ENCODE peak calls at places on chromosomes 16 and 17, in seven cellular contexts. J, K, P, F, R, O and M are unnamed samples.

GRCh38 chr16:87924041-87924851 is 12.1 kb downstream of the CA5A start:
- DNase-seq in P (no peak), K (no peak), O (no peak), J (no peak), R (no peak), F (peak; percentile 68), M (no peak)

GRCh38 chr16:12311887-12312286 is 335.4 kb downstream of the SNX29 start:
- DNase-seq in R (no peak), J (no peak), O (no peak), P (no peak), K (no peak), F (no peak), M (no peak)

GRCh38 chr17:4790705-4791088 is 1.9 kb downstream of the GLTPD2 start:
- DNase-seq in K (no peak), P (no peak), J (no peak), R (no peak), F (no peak), O (no peak), M (no peak)

GRCh38 chr16:88650749-88651275 is at the start of gene CYBA:
- DNase-seq in R (peak; percentile 83), K (peak; percentile 22), P (peak; percentile 81), O (peak; percentile 81), J (peak; percentile 91), F (peak; percentile 99), M (peak; percentile 60)

GRCh38 chr17:13594762-13595697 is 6.7 kb downstream of the HS3ST3A1 start:
- DNase-seq in F (peak; percentile 32), K (peak; percentile 89), J (peak; percentile 83), R (peak; percentile 66), O (peak; percentile 67), P (peak; percentile 84), M (peak; percentile 36)

GRCh38 chr17:12982224-12982623 is 35.6 kb downstream of the ELAC2 start:
- DNase-seq in F (no peak), K (no peak), R (peak; percentile 12), P (no peak), O (no peak), J (no peak), M (peak; percentile 8)

GRCh38 chr17:15660077-15660476 is 24.0 kb downstream of the TRIM16 start:
- DNase-seq in F (no peak), J (no peak), R (no peak), P (no peak), K (no peak), O (no peak), M (no peak)

GRCh38 chr17:50259484-50260324 is 14.6 kb upstream of the TMEM92 start:
- DNase-seq in J (no peak), P (no peak), K (no peak), R (no peak), F (peak; percentile 16), O (no peak), M (no peak)

GRCh38 chr16:50692999-50693781 is at the start of gene NOD2:
- DNase-seq in J (peak; percentile 41), R (peak; percentile 31), O (no peak), K (no peak), P (no peak), F (peak; percentile 71), M (no peak)

GRCh38 chr17:78377858-78378224 is 608 bp upstream of the PGS1 start:
- DNase-seq in P (no peak), K (no peak), F (no peak), R (no peak), O (no peak), J (no peak), M (no peak)

GRCh38 chr16:22184615-22184968 is 21.5 kb upstream of the EEF2K start:
- DNase-seq in R (no peak), K (no peak), F (no peak), O (no peak), J (no peak), P (no peak), M (no peak)

GRCh38 chr17:59292174-59292523 is 39.3 kb upstream of the YPEL2 start:
- DNase-seq in R (no peak), K (no peak), J (no peak), P (no peak), O (no peak), F (no peak), M (no peak)

GRCh38 chr17:19533718-19534561 is at the start of gene SLC47A1:
- DNase-seq in F (peak; percentile 63), R (no peak), P (no peak), J (peak; percentile 33), K (no peak), O (no peak), M (no peak)

GRCh38 chr16:81752225-81752875 is 26.7 kb upstream of the PLCG2 start:
- DNase-seq in R (no peak), P (no peak), J (no peak), F (peak; percentile 59), O (no peak), K (no peak), M (peak; percentile 83)

GRCh38 chr17:12256380-12256995 is 235.8 kb downstream of the MAP2K4 start:
- DNase-seq in R (no peak), P (no peak), F (peak; percentile 10), J (peak; percentile 6), K (peak; percentile 81), O (no peak), M (peak; percentile 21)

GRCh38 chr17:60161598-60162330 is 12.0 kb downstream of the CA4 start:
- DNase-seq in R (no peak), O (no peak), P (no peak), K (no peak), J (no peak), F (no peak), M (no peak)

GRCh38 chr17:973053-973452 is 6.5 kb downstream of the NXN start:
- DNase-seq in J (no peak), F (no peak), O (no peak), K (no peak), R (no peak), P (no peak), M (no peak)

GRCh38 chr16:76963614-76964315 is 227.2 kb upstream of the MON1B start:
- DNase-seq in J (no peak), P (no peak), O (no peak), K (no peak), F (no peak), R (no peak), M (peak; percentile 27)

GRCh38 chr16:15427648-15428239 is 6.6 kb upstream of the BMERB1 start:
- DNase-seq in R (peak; percentile 24), O (peak; percentile 44), J (peak; percentile 71), P (peak; percentile 40), F (peak; percentile 25), K (peak; percentile 84), M (peak; percentile 12)

GRCh38 chr17:30238387-30239088 is 3.0 kb upstream of the SLC6A4 start:
- DNase-seq in J (no peak), P (no peak), R (no peak), K (no peak), F (no peak), O (no peak), M (no peak)

GRCh38 chr17:76541739-76542450 is 2.1 kb downstream of the PRCD start:
- DNase-seq in F (no peak), K (no peak), J (no peak), O (no peak), R (no peak), P (no peak), M (no peak)

GRCh38 chr16:66474750-66475199 is 47.7 kb downstream of the BEAN1 start:
- DNase-seq in R (peak; percentile 47), P (peak; percentile 63), K (no peak), J (peak; percentile 48), O (peak; percentile 40), F (peak; percentile 73), M (peak; percentile 24)

GRCh38 chr17:3911271-3912053 is 4.8 kb downstream of the P2RX1 start:
- DNase-seq in R (peak; percentile 63), O (peak; percentile 47), F (peak; percentile 81), K (no peak), J (peak; percentile 80), P (peak; percentile 75), M (peak; percentile 91)

GRCh38 chr17:46911311-46911710 is 11.6 kb upstream of the GOSR2 start:
- DNase-seq in P (no peak), J (no peak), F (no peak), O (no peak), R (no peak), K (no peak), M (no peak)

GRCh38 chr17:73757324-73757942 is 113.2 kb upstream of the SDK2 start:
- DNase-seq in R (no peak), O (no peak), J (no peak), K (no peak), F (no peak), P (no peak), M (no peak)

GRCh38 chr17:7281953-7282751 is 634 bp downstream of the SLC2A4 start:
- DNase-seq in F (no peak), K (no peak), J (no peak), R (no peak), P (no peak), O (no peak), M (no peak)

GRCh38 chr17:1143573-1143972 is 36.2 kb downstream of the ABR start:
- DNase-seq in R (no peak), O (no peak), F (no peak), K (peak; percentile 34), P (no peak), J (no peak), M (no peak)

GRCh38 chr17:77003699-77004098 is 135.5 kb downstream of the MGAT5B start:
- DNase-seq in P (no peak), O (no peak), F (no peak), R (no peak), K (no peak), J (no peak), M (no peak)

GRCh38 chr16:68520649-68521086 is 18.4 kb upstream of the ZFP90 start:
- DNase-seq in R (peak; percentile 79), F (peak; percentile 95), O (peak; percentile 82), P (peak; percentile 86), J (peak; percentile 89), K (peak; percentile 66), M (peak; percentile 62)

GRCh38 chr16:74738134-74738541 is 36.5 kb downstream of the FA2H start:
- DNase-seq in J (no peak), F (no peak), R (no peak), O (no peak), K (peak; percentile 25), P (no peak), M (no peak)

GRCh38 chr17:65085397-65085796 is 28.9 kb upstream of the GNA13 start:
- DNase-seq in R (no peak), O (no peak), P (no peak), K (peak; percentile 30), F (no peak), J (no peak), M (no peak)

GRCh38 chr16:88588754-88589153 is 18.6 kb downstream of the ZC3H18 start:
- DNase-seq in R (no peak), O (no peak), K (no peak), F (no peak), P (peak; percentile 12), J (no peak), M (no peak)

GRCh38 chr17:32739722-32740121 is 137.2 kb downstream of the MYO1D start:
- DNase-seq in J (no peak), P (no peak), K (no peak), F (no peak), O (no peak), R (no peak), M (no peak)

GRCh38 chr17:81018044-81018802 is 16.7 kb upstream of the BAIAP2 start:
- DNase-seq in R (no peak), F (peak; percentile 29), K (peak; percentile 63), O (peak; percentile 9), J (peak; percentile 41), P (peak; percentile 44), M (no peak)

GRCh38 chr17:4872786-4873185 is 26.6 kb upstream of the C17orf107 start:
- DNase-seq in R (no peak), K (no peak), F (no peak), J (no peak), O (no peak), P (no peak), M (no peak)

GRCh38 chr16:68084504-68085258 is 489 bp upstream of the NFATC3 start:
- DNase-seq in K (peak; percentile 61), J (peak; percentile 93), P (peak; percentile 76), O (peak; percentile 86), R (peak; percentile 83), F (peak; percentile 81), M (peak; percentile 73)